ENCODE peak calls at places on chromosomes 6 and 20, in ten cellular contexts. One of them, this sample, is unnamed.

GRCh38 chr6:43803783-43804549 is 34.0 kb downstream of the VEGFA start:
- DNase-seq in neural crest cell: no peak
- DNase-seq in sciatic nerve: no peak
- DNase-seq in GM06990: no peak
- DNase-seq in activated T-helper 1 cell treated with anti-CD3 and anti-CD28 coated beads, Interleukin-2, amount 50 U/mL, for 16 hours: no peak
- DNase-seq in CD4-positive, CD25-positive, alpha-beta regulatory T cell: no peak
- DNase-seq in left lung: peak; percentile 75
- DNase-seq in GM03348: no peak
- DNase-seq in stimulated activated CD8-positive, alpha-beta memory T cell treated with anti-CD3 and anti-CD28 coated beads, Interleukin-7, amount 100 ng/mL, for 48 hours: no peak
- DNase-seq in G401: no peak
- DNase-seq in this sample: no peak

GRCh38 chr6:64330694-64331309 is 695.2 kb downstream of the PHF3 start:
- DNase-seq in G401: peak; percentile 46
- DNase-seq in GM06990: no peak
- DNase-seq in neural crest cell: peak; percentile 78
- DNase-seq in stimulated activated CD8-positive, alpha-beta memory T cell treated with anti-CD3 and anti-CD28 coated beads, Interleukin-7, amount 100 ng/mL, for 48 hours: no peak
- DNase-seq in sciatic nerve: peak; percentile 81
- DNase-seq in activated T-helper 1 cell treated with anti-CD3 and anti-CD28 coated beads, Interleukin-2, amount 50 U/mL, for 16 hours: no peak
- DNase-seq in CD4-positive, CD25-positive, alpha-beta regulatory T cell: no peak
- DNase-seq in GM03348: peak; percentile 26
- DNase-seq in left lung: peak; percentile 57
- DNase-seq in this sample: peak; percentile 67

GRCh38 chr20:9068232-9068781 is 580 bp upstream of the PLCB4 start:
- DNase-seq in neural crest cell: peak; percentile 67
- DNase-seq in GM06990: no peak
- DNase-seq in G401: peak; percentile 73
- DNase-seq in stimulated activated CD8-positive, alpha-beta memory T cell treated with anti-CD3 and anti-CD28 coated beads, Interleukin-7, amount 100 ng/mL, for 48 hours: no peak
- DNase-seq in sciatic nerve: peak; percentile 69
- DNase-seq in left lung: no peak
- DNase-seq in CD4-positive, CD25-positive, alpha-beta regulatory T cell: no peak
- DNase-seq in activated T-helper 1 cell treated with anti-CD3 and anti-CD28 coated beads, Interleukin-2, amount 50 U/mL, for 16 hours: no peak
- DNase-seq in GM03348: peak; percentile 86
- DNase-seq in this sample: no peak

GRCh38 chr6:113102761-113103160 is 754.4 kb upstream of the MARCKS start:
- DNase-seq in activated T-helper 1 cell treated with anti-CD3 and anti-CD28 coated beads, Interleukin-2, amount 50 U/mL, for 16 hours: no peak
- DNase-seq in GM06990: no peak
- DNase-seq in GM03348: peak; percentile 4
- DNase-seq in G401: no peak
- DNase-seq in CD4-positive, CD25-positive, alpha-beta regulatory T cell: no peak
- DNase-seq in neural crest cell: no peak
- DNase-seq in stimulated activated CD8-positive, alpha-beta memory T cell treated with anti-CD3 and anti-CD28 coated beads, Interleukin-7, amount 100 ng/mL, for 48 hours: no peak
- DNase-seq in sciatic nerve: no peak
- DNase-seq in left lung: no peak
- DNase-seq in this sample: no peak

GRCh38 chr6:150273457-150274309 is 95.1 kb upstream of the IYD start:
- DNase-seq in sciatic nerve: no peak
- DNase-seq in CD4-positive, CD25-positive, alpha-beta regulatory T cell: no peak
- DNase-seq in GM06990: peak; percentile 8
- DNase-seq in G401: peak; percentile 87
- DNase-seq in GM03348: no peak
- DNase-seq in activated T-helper 1 cell treated with anti-CD3 and anti-CD28 coated beads, Interleukin-2, amount 50 U/mL, for 16 hours: no peak
- DNase-seq in stimulated activated CD8-positive, alpha-beta memory T cell treated with anti-CD3 and anti-CD28 coated beads, Interleukin-7, amount 100 ng/mL, for 48 hours: no peak
- DNase-seq in left lung: no peak
- DNase-seq in neural crest cell: no peak
- DNase-seq in this sample: no peak

GRCh38 chr20:45945678-45946148 is 11.2 kb downstream of the PCIF1 start:
- DNase-seq in sciatic nerve: no peak
- DNase-seq in left lung: no peak
- DNase-seq in activated T-helper 1 cell treated with anti-CD3 and anti-CD28 coated beads, Interleukin-2, amount 50 U/mL, for 16 hours: no peak
- DNase-seq in G401: no peak
- DNase-seq in GM06990: no peak
- DNase-seq in neural crest cell: no peak
- DNase-seq in stimulated activated CD8-positive, alpha-beta memory T cell treated with anti-CD3 and anti-CD28 coated beads, Interleukin-7, amount 100 ng/mL, for 48 hours: no peak
- DNase-seq in GM03348: no peak
- DNase-seq in CD4-positive, CD25-positive, alpha-beta regulatory T cell: no peak
- DNase-seq in this sample: no peak

GRCh38 chr20:46677608-46678007 is 11.6 kb downstream of the TP53RK start:
- DNase-seq in activated T-helper 1 cell treated with anti-CD3 and anti-CD28 coated beads, Interleukin-2, amount 50 U/mL, for 16 hours: no peak
- DNase-seq in sciatic nerve: no peak
- DNase-seq in CD4-positive, CD25-positive, alpha-beta regulatory T cell: no peak
- DNase-seq in GM03348: no peak
- DNase-seq in stimulated activated CD8-positive, alpha-beta memory T cell treated with anti-CD3 and anti-CD28 coated beads, Interleukin-7, amount 100 ng/mL, for 48 hours: no peak
- DNase-seq in neural crest cell: no peak
- DNase-seq in G401: no peak
- DNase-seq in left lung: no peak
- DNase-seq in GM06990: no peak
- DNase-seq in this sample: no peak

GRCh38 chr20:64152906-64153305 is 11.3 kb upstream of the MYT1 start:
- DNase-seq in stimulated activated CD8-positive, alpha-beta memory T cell treated with anti-CD3 and anti-CD28 coated beads, Interleukin-7, amount 100 ng/mL, for 48 hours: no peak
- DNase-seq in GM06990: no peak
- DNase-seq in GM03348: no peak
- DNase-seq in sciatic nerve: no peak
- DNase-seq in activated T-helper 1 cell treated with anti-CD3 and anti-CD28 coated beads, Interleukin-2, amount 50 U/mL, for 16 hours: no peak
- DNase-seq in neural crest cell: no peak
- DNase-seq in G401: no peak
- DNase-seq in CD4-positive, CD25-positive, alpha-beta regulatory T cell: no peak
- DNase-seq in left lung: no peak
- DNase-seq in this sample: peak; percentile 35

GRCh38 chr6:98027898-98028297 is 744.9 kb upstream of the MMS22L start:
- DNase-seq in sciatic nerve: no peak
- DNase-seq in G401: no peak
- DNase-seq in CD4-positive, CD25-positive, alpha-beta regulatory T cell: no peak
- DNase-seq in activated T-helper 1 cell treated with anti-CD3 and anti-CD28 coated beads, Interleukin-2, amount 50 U/mL, for 16 hours: no peak
- DNase-seq in left lung: no peak
- DNase-seq in GM06990: no peak
- DNase-seq in neural crest cell: no peak
- DNase-seq in GM03348: no peak
- DNase-seq in stimulated activated CD8-positive, alpha-beta memory T cell treated with anti-CD3 and anti-CD28 coated beads, Interleukin-7, amount 100 ng/mL, for 48 hours: no peak
- DNase-seq in this sample: no peak

GRCh38 chr6:109767961-109768360 is 76.9 kb downstream of the FIG4 start:
- DNase-seq in stimulated activated CD8-positive, alpha-beta memory T cell treated with anti-CD3 and anti-CD28 coated beads, Interleukin-7, amount 100 ng/mL, for 48 hours: no peak
- DNase-seq in GM06990: no peak
- DNase-seq in CD4-positive, CD25-positive, alpha-beta regulatory T cell: no peak
- DNase-seq in G401: peak; percentile 27
- DNase-seq in GM03348: peak; percentile 65
- DNase-seq in sciatic nerve: no peak
- DNase-seq in activated T-helper 1 cell treated with anti-CD3 and anti-CD28 coated beads, Interleukin-2, amount 50 U/mL, for 16 hours: no peak
- DNase-seq in left lung: no peak
- DNase-seq in neural crest cell: no peak
- DNase-seq in this sample: no peak

GRCh38 chr6:110557226-110557625 is 80.8 kb upstream of the SLC22A16 start:
- DNase-seq in GM03348: no peak
- DNase-seq in left lung: no peak
- DNase-seq in activated T-helper 1 cell treated with anti-CD3 and anti-CD28 coated beads, Interleukin-2, amount 50 U/mL, for 16 hours: no peak
- DNase-seq in CD4-positive, CD25-positive, alpha-beta regulatory T cell: no peak
- DNase-seq in GM06990: no peak
- DNase-seq in sciatic nerve: no peak
- DNase-seq in neural crest cell: no peak
- DNase-seq in stimulated activated CD8-positive, alpha-beta memory T cell treated with anti-CD3 and anti-CD28 coated beads, Interleukin-7, amount 100 ng/mL, for 48 hours: no peak
- DNase-seq in G401: no peak
- DNase-seq in this sample: no peak

GRCh38 chr6:21587925-21588811 is 5.4 kb upstream of the SOX4 start:
- DNase-seq in activated T-helper 1 cell treated with anti-CD3 and anti-CD28 coated beads, Interleukin-2, amount 50 U/mL, for 16 hours: no peak
- DNase-seq in GM03348: peak; percentile 58
- DNase-seq in left lung: peak; percentile 75
- DNase-seq in GM06990: peak; percentile 90
- DNase-seq in CD4-positive, CD25-positive, alpha-beta regulatory T cell: peak; percentile 34
- DNase-seq in neural crest cell: peak; percentile 63
- DNase-seq in sciatic nerve: peak; percentile 79
- DNase-seq in G401: peak; percentile 83
- DNase-seq in stimulated activated CD8-positive, alpha-beta memory T cell treated with anti-CD3 and anti-CD28 coated beads, Interleukin-7, amount 100 ng/mL, for 48 hours: no peak
- DNase-seq in this sample: peak; percentile 72

GRCh38 chr6:30887901-30888300 is 3.6 kb downstream of the DDR1 start:
- DNase-seq in stimulated activated CD8-positive, alpha-beta memory T cell treated with anti-CD3 and anti-CD28 coated beads, Interleukin-7, amount 100 ng/mL, for 48 hours: no peak
- DNase-seq in G401: no peak
- DNase-seq in GM03348: no peak
- DNase-seq in neural crest cell: no peak
- DNase-seq in CD4-positive, CD25-positive, alpha-beta regulatory T cell: no peak
- DNase-seq in left lung: no peak
- DNase-seq in GM06990: no peak
- DNase-seq in activated T-helper 1 cell treated with anti-CD3 and anti-CD28 coated beads, Interleukin-2, amount 50 U/mL, for 16 hours: no peak
- DNase-seq in sciatic nerve: no peak
- DNase-seq in this sample: no peak

GRCh38 chr6:30725713-30726505 is 5.8 kb downstream of the TUBB start:
- DNase-seq in neural crest cell: no peak
- DNase-seq in sciatic nerve: no peak
- DNase-seq in stimulated activated CD8-positive, alpha-beta memory T cell treated with anti-CD3 and anti-CD28 coated beads, Interleukin-7, amount 100 ng/mL, for 48 hours: no peak
- DNase-seq in CD4-positive, CD25-positive, alpha-beta regulatory T cell: no peak
- DNase-seq in GM06990: no peak
- DNase-seq in activated T-helper 1 cell treated with anti-CD3 and anti-CD28 coated beads, Interleukin-2, amount 50 U/mL, for 16 hours: no peak
- DNase-seq in left lung: no peak
- DNase-seq in GM03348: peak; percentile 21
- DNase-seq in G401: peak; percentile 62
- DNase-seq in this sample: no peak

GRCh38 chr6:134680021-134680420 is 269.9 kb downstream of the ALDH8A1 start:
- DNase-seq in G401: no peak
- DNase-seq in stimulated activated CD8-positive, alpha-beta memory T cell treated with anti-CD3 and anti-CD28 coated beads, Interleukin-7, amount 100 ng/mL, for 48 hours: no peak
- DNase-seq in CD4-positive, CD25-positive, alpha-beta regulatory T cell: no peak
- DNase-seq in GM03348: no peak
- DNase-seq in activated T-helper 1 cell treated with anti-CD3 and anti-CD28 coated beads, Interleukin-2, amount 50 U/mL, for 16 hours: no peak
- DNase-seq in GM06990: no peak
- DNase-seq in sciatic nerve: no peak
- DNase-seq in neural crest cell: no peak
- DNase-seq in left lung: no peak
- DNase-seq in this sample: no peak

GRCh38 chr20:35972445-35972844 is 4.1 kb downstream of the CNBD2 start:
- DNase-seq in neural crest cell: no peak
- DNase-seq in G401: no peak
- DNase-seq in left lung: no peak
- DNase-seq in activated T-helper 1 cell treated with anti-CD3 and anti-CD28 coated beads, Interleukin-2, amount 50 U/mL, for 16 hours: no peak
- DNase-seq in CD4-positive, CD25-positive, alpha-beta regulatory T cell: no peak
- DNase-seq in GM03348: no peak
- DNase-seq in sciatic nerve: no peak
- DNase-seq in stimulated activated CD8-positive, alpha-beta memory T cell treated with anti-CD3 and anti-CD28 coated beads, Interleukin-7, amount 100 ng/mL, for 48 hours: no peak
- DNase-seq in GM06990: no peak
- DNase-seq in this sample: no peak

GRCh38 chr6:87393026-87393622 is 14.6 kb upstream of the CFAP206 start:
- DNase-seq in activated T-helper 1 cell treated with anti-CD3 and anti-CD28 coated beads, Interleukin-2, amount 50 U/mL, for 16 hours: no peak
- DNase-seq in GM06990: peak; percentile 26
- DNase-seq in G401: peak; percentile 76
- DNase-seq in GM03348: peak; percentile 47
- DNase-seq in neural crest cell: peak; percentile 23
- DNase-seq in stimulated activated CD8-positive, alpha-beta memory T cell treated with anti-CD3 and anti-CD28 coated beads, Interleukin-7, amount 100 ng/mL, for 48 hours: no peak
- DNase-seq in sciatic nerve: no peak
- DNase-seq in left lung: no peak
- DNase-seq in CD4-positive, CD25-positive, alpha-beta regulatory T cell: peak; percentile 62
- DNase-seq in this sample: no peak

GRCh38 chr20:46894971-46895905 is 595 bp downstream of the EYA2 start:
- DNase-seq in left lung: no peak
- DNase-seq in activated T-helper 1 cell treated with anti-CD3 and anti-CD28 coated beads, Interleukin-2, amount 50 U/mL, for 16 hours: no peak
- DNase-seq in sciatic nerve: no peak
- DNase-seq in GM06990: no peak
- DNase-seq in neural crest cell: peak; percentile 15
- DNase-seq in CD4-positive, CD25-positive, alpha-beta regulatory T cell: no peak
- DNase-seq in GM03348: peak; percentile 26
- DNase-seq in G401: no peak
- DNase-seq in stimulated activated CD8-positive, alpha-beta memory T cell treated with anti-CD3 and anti-CD28 coated beads, Interleukin-7, amount 100 ng/mL, for 48 hours: no peak
- DNase-seq in this sample: no peak

GRCh38 chr20:45685896-45686295 is 15.9 kb upstream of the WFDC11 start:
- DNase-seq in GM03348: peak; percentile 20
- DNase-seq in stimulated activated CD8-positive, alpha-beta memory T cell treated with anti-CD3 and anti-CD28 coated beads, Interleukin-7, amount 100 ng/mL, for 48 hours: no peak
- DNase-seq in GM06990: no peak
- DNase-seq in sciatic nerve: no peak
- DNase-seq in left lung: no peak
- DNase-seq in neural crest cell: no peak
- DNase-seq in CD4-positive, CD25-positive, alpha-beta regulatory T cell: no peak
- DNase-seq in activated T-helper 1 cell treated with anti-CD3 and anti-CD28 coated beads, Interleukin-2, amount 50 U/mL, for 16 hours: no peak
- DNase-seq in G401: no peak
- DNase-seq in this sample: no peak

GRCh38 chr6:11852061-11852619 is 73.5 kb upstream of the ADTRP start:
- DNase-seq in CD4-positive, CD25-positive, alpha-beta regulatory T cell: no peak
- DNase-seq in activated T-helper 1 cell treated with anti-CD3 and anti-CD28 coated beads, Interleukin-2, amount 50 U/mL, for 16 hours: no peak
- DNase-seq in neural crest cell: no peak
- DNase-seq in sciatic nerve: no peak
- DNase-seq in left lung: no peak
- DNase-seq in G401: peak; percentile 13
- DNase-seq in GM03348: no peak
- DNase-seq in GM06990: peak; percentile 64
- DNase-seq in stimulated activated CD8-positive, alpha-beta memory T cell treated with anti-CD3 and anti-CD28 coated beads, Interleukin-7, amount 100 ng/mL, for 48 hours: no peak
- DNase-seq in this sample: no peak

GRCh38 chr6:81834141-81834621 is 81.7 kb upstream of the TENT5A start:
- DNase-seq in GM03348: peak; percentile 60
- DNase-seq in GM06990: no peak
- DNase-seq in stimulated activated CD8-positive, alpha-beta memory T cell treated with anti-CD3 and anti-CD28 coated beads, Interleukin-7, amount 100 ng/mL, for 48 hours: no peak
- DNase-seq in sciatic nerve: no peak
- DNase-seq in G401: no peak
- DNase-seq in CD4-positive, CD25-positive, alpha-beta regulatory T cell: no peak
- DNase-seq in activated T-helper 1 cell treated with anti-CD3 and anti-CD28 coated beads, Interleukin-2, amount 50 U/mL, for 16 hours: no peak
- DNase-seq in left lung: no peak
- DNase-seq in neural crest cell: no peak
- DNase-seq in this sample: no peak

GRCh38 chr20:42063176-42063575 is 445.0 kb upstream of the CHD6 start:
- DNase-seq in sciatic nerve: no peak
- DNase-seq in stimulated activated CD8-positive, alpha-beta memory T cell treated with anti-CD3 and anti-CD28 coated beads, Interleukin-7, amount 100 ng/mL, for 48 hours: no peak
- DNase-seq in left lung: no peak
- DNase-seq in neural crest cell: no peak
- DNase-seq in GM06990: no peak
- DNase-seq in GM03348: no peak
- DNase-seq in activated T-helper 1 cell treated with anti-CD3 and anti-CD28 coated beads, Interleukin-2, amount 50 U/mL, for 16 hours: no peak
- DNase-seq in G401: no peak
- DNase-seq in CD4-positive, CD25-positive, alpha-beta regulatory T cell: no peak
- DNase-seq in this sample: no peak

GRCh38 chr6:75278474-75279077 is 6.0 kb downstream of the TMEM30A start:
- DNase-seq in stimulated activated CD8-positive, alpha-beta memory T cell treated with anti-CD3 and anti-CD28 coated beads, Interleukin-7, amount 100 ng/mL, for 48 hours: no peak
- DNase-seq in G401: no peak
- DNase-seq in neural crest cell: no peak
- DNase-seq in CD4-positive, CD25-positive, alpha-beta regulatory T cell: no peak
- DNase-seq in sciatic nerve: no peak
- DNase-seq in activated T-helper 1 cell treated with anti-CD3 and anti-CD28 coated beads, Interleukin-2, amount 50 U/mL, for 16 hours: no peak
- DNase-seq in left lung: no peak
- DNase-seq in GM03348: no peak
- DNase-seq in GM06990: no peak
- DNase-seq in this sample: no peak

GRCh38 chr6:154080434-154081189 is 41.6 kb downstream of the OPRM1 start:
- DNase-seq in GM03348: no peak
- DNase-seq in sciatic nerve: no peak
- DNase-seq in CD4-positive, CD25-positive, alpha-beta regulatory T cell: no peak
- DNase-seq in GM06990: no peak
- DNase-seq in G401: peak; percentile 26
- DNase-seq in stimulated activated CD8-positive, alpha-beta memory T cell treated with anti-CD3 and anti-CD28 coated beads, Interleukin-7, amount 100 ng/mL, for 48 hours: no peak
- DNase-seq in left lung: no peak
- DNase-seq in activated T-helper 1 cell treated with anti-CD3 and anti-CD28 coated beads, Interleukin-2, amount 50 U/mL, for 16 hours: no peak
- DNase-seq in neural crest cell: no peak
- DNase-seq in this sample: no peak

GRCh38 chr6:25054469-25054868 is 118.7 kb upstream of the RIPOR2 start:
- DNase-seq in stimulated activated CD8-positive, alpha-beta memory T cell treated with anti-CD3 and anti-CD28 coated beads, Interleukin-7, amount 100 ng/mL, for 48 hours: no peak
- DNase-seq in G401: no peak
- DNase-seq in left lung: no peak
- DNase-seq in GM06990: no peak
- DNase-seq in CD4-positive, CD25-positive, alpha-beta regulatory T cell: no peak
- DNase-seq in neural crest cell: no peak
- DNase-seq in activated T-helper 1 cell treated with anti-CD3 and anti-CD28 coated beads, Interleukin-2, amount 50 U/mL, for 16 hours: no peak
- DNase-seq in sciatic nerve: no peak
- DNase-seq in GM03348: peak; percentile 67
- DNase-seq in this sample: no peak

GRCh38 chr20:9203081-9203447 is 134.2 kb downstream of the PLCB4 start:
- DNase-seq in CD4-positive, CD25-positive, alpha-beta regulatory T cell: no peak
- DNase-seq in G401: no peak
- DNase-seq in sciatic nerve: no peak
- DNase-seq in neural crest cell: no peak
- DNase-seq in left lung: no peak
- DNase-seq in activated T-helper 1 cell treated with anti-CD3 and anti-CD28 coated beads, Interleukin-2, amount 50 U/mL, for 16 hours: no peak
- DNase-seq in GM03348: no peak
- DNase-seq in GM06990: no peak
- DNase-seq in stimulated activated CD8-positive, alpha-beta memory T cell treated with anti-CD3 and anti-CD28 coated beads, Interleukin-7, amount 100 ng/mL, for 48 hours: no peak
- DNase-seq in this sample: no peak

GRCh38 chr20:38714308-38714707 is 10.0 kb upstream of the SLC32A1 start:
- DNase-seq in neural crest cell: no peak
- DNase-seq in activated T-helper 1 cell treated with anti-CD3 and anti-CD28 coated beads, Interleukin-2, amount 50 U/mL, for 16 hours: no peak
- DNase-seq in CD4-positive, CD25-positive, alpha-beta regulatory T cell: no peak
- DNase-seq in sciatic nerve: no peak
- DNase-seq in GM06990: no peak
- DNase-seq in G401: no peak
- DNase-seq in GM03348: no peak
- DNase-seq in left lung: no peak
- DNase-seq in stimulated activated CD8-positive, alpha-beta memory T cell treated with anti-CD3 and anti-CD28 coated beads, Interleukin-7, amount 100 ng/mL, for 48 hours: no peak
- DNase-seq in this sample: no peak

GRCh38 chr6:146587448-146587847 is 11.3 kb upstream of the ADGB start:
- DNase-seq in GM03348: no peak
- DNase-seq in sciatic nerve: no peak
- DNase-seq in CD4-positive, CD25-positive, alpha-beta regulatory T cell: no peak
- DNase-seq in left lung: no peak
- DNase-seq in neural crest cell: no peak
- DNase-seq in stimulated activated CD8-positive, alpha-beta memory T cell treated with anti-CD3 and anti-CD28 coated beads, Interleukin-7, amount 100 ng/mL, for 48 hours: no peak
- DNase-seq in G401: no peak
- DNase-seq in GM06990: no peak
- DNase-seq in activated T-helper 1 cell treated with anti-CD3 and anti-CD28 coated beads, Interleukin-2, amount 50 U/mL, for 16 hours: no peak
- DNase-seq in this sample: no peak

This sample was measured in lower lobe of right lung.